ENCODE peak calls at places on chromosomes 3 and 15, in six cellular contexts. O is SW480; B is stimulated activated CD4-positive, alpha-beta T cell treated with anti-CD3 and anti-CD28 coated beads, Interleukin-15, amount 100 ng/mL, for 1 hour; N is posterior cingulate gyrus; T is Right ventricle myocardium superior; E is NCI-H187. K is an unnamed sample.

GRCh38 chr3:111723293-111723963 is 128.3 kb upstream of the ZBED2 start:
- DNase-seq in E (peak; percentile 18), O (peak; percentile 42), N (no peak), B (no peak), T (no peak), K (no peak)

GRCh38 chr3:50302095-50303037 is 1.0 kb downstream of the HYAL1 start:
- DNase-seq in N (no peak), E (no peak), T (no peak), O (no peak), B (no peak), K (no peak)

GRCh38 chr15:65056868-65057548 is 10.8 kb downstream of the RASL12 start:
- DNase-seq in T (no peak), B (no peak), N (no peak), E (no peak), O (peak; percentile 98), K (no peak)

GRCh38 chr3:72303926-72304325 is 519.0 kb upstream of the PROK2 start:
- DNase-seq in O (no peak), B (no peak), T (no peak), E (no peak), N (no peak), K (no peak)

GRCh38 chr3:43294975-43295374 is 8.6 kb downstream of the SNRK start:
- DNase-seq in B (no peak), E (no peak), N (no peak), T (no peak), O (no peak), K (no peak)

GRCh38 chr3:7518471-7518870 is 657.6 kb downstream of the GRM7 start:
- DNase-seq in E (no peak), B (no peak), N (no peak), O (no peak), T (no peak), K (no peak)

GRCh38 chr3:129046732-129047552 is 13.6 kb upstream of the GP9 start:
- DNase-seq in T (no peak), B (no peak), N (no peak), O (no peak), E (no peak), K (no peak)

GRCh38 chr3:162546910-162547309 is 1050.3 kb downstream of the OTOL1 start:
- DNase-seq in N (no peak), E (no peak), O (no peak), T (no peak), B (no peak), K (no peak)

GRCh38 chr3:138062626-138063025 is 52.7 kb downstream of the CLDN18 start:
- DNase-seq in N (no peak), T (no peak), O (no peak), E (no peak), B (no peak), K (no peak)

GRCh38 chr3:53192608-53193007 is 31.6 kb downstream of the PRKCD start:
- DNase-seq in B (no peak), N (no peak), O (no peak), E (no peak), T (no peak), K (no peak)

GRCh38 chr15:76147906-76148553 is 88.2 kb downstream of the TMEM266 start:
- DNase-seq in N (no peak), B (peak; percentile 67), O (peak; percentile 25), E (no peak), T (peak; percentile 70), K (peak; percentile 71)

GRCh38 chr15:57138260-57138895 is 219.9 kb downstream of the TCF12 start:
- DNase-seq in B (no peak), T (no peak), N (no peak), E (no peak), O (peak; percentile 46), K (no peak)

GRCh38 chr3:38497026-38497425 is 886 bp downstream of the EXOG start:
- DNase-seq in O (no peak), E (no peak), T (no peak), B (no peak), N (no peak), K (no peak)

GRCh38 chr15:74134387-74135027 is 4.1 kb downstream of the ISLR2 start:
- DNase-seq in B (no peak), O (no peak), N (no peak), E (no peak), T (peak; percentile 72), K (no peak)

K was measured in ascending aorta.